ENCODE peak calls at places on chromosomes 11 and 22, in nine cellular contexts. E is NCI-H2171 treated with DMSO at 0.1 percent for 48 hours; G is Calu3; F is stimulated activated CD4-positive, alpha-beta T cell treated with anti-CD3 and anti-CD28 coated beads, TNF-alpha, amount 100 ng/mL, for 48 hours; T is naive thymus-derived CD8-positive, alpha-beta T cell; U is progenitor cell of endocrine pancreas; L is AG08396; N is fibroblast of the aortic adventitia; H is OCI-M1. O is an unnamed sample.

GRCh38 chr11:12048936-12049790 is 40.7 kb upstream of the DKK3 start:
- DNase-seq in F (no peak), L (no peak), H (no peak), U (no peak), G (no peak), E (no peak), N (no peak), T (no peak), O (no peak)

GRCh38 chr11:61056981-61057380 is 45.3 kb upstream of the CD5 start:
- DNase-seq in U (no peak), N (no peak), E (no peak), G (no peak), L (no peak), H (no peak), T (no peak), F (no peak), O (no peak)

GRCh38 chr11:14082338-14082737 is 119.8 kb downstream of the SPON1 start:
- DNase-seq in H (no peak), U (no peak), L (no peak), G (no peak), T (no peak), F (no peak), N (no peak), E (no peak), O (no peak)

GRCh38 chr11:62340269-62340901 is 3.1 kb downstream of the ASRGL1 start:
- DNase-seq in L (peak; percentile 54), F (peak; percentile 31), N (peak; percentile 55), T (peak; percentile 61), G (peak; percentile 43), H (peak; percentile 70), U (no peak), E (peak; percentile 29), O (peak; percentile 71)

GRCh38 chr11:114563077-114563476 is 3.4 kb upstream of the NXPE1 start:
- DNase-seq in G (no peak), L (no peak), N (peak; percentile 47), T (no peak), E (no peak), F (no peak), H (no peak), U (no peak), O (no peak)

GRCh38 chr11:84413547-84413946 is 1127.4 kb upstream of the CCDC90B start:
- DNase-seq in L (no peak), F (no peak), T (no peak), G (no peak), U (no peak), N (no peak), H (no peak), E (no peak), O (no peak)

GRCh38 chr22:45208993-45209838 is 31.5 kb downstream of the KIAA0930 start:
- DNase-seq in T (peak; percentile 53), G (peak; percentile 29), U (no peak), F (no peak), H (peak; percentile 29), E (peak; percentile 36), L (peak; percentile 73), N (peak; percentile 70), O (peak; percentile 50)

GRCh38 chr11:45647786-45648185 is 17.6 kb downstream of the CHST1 start:
- DNase-seq in E (no peak), G (no peak), T (no peak), U (no peak), H (no peak), L (no peak), F (no peak), N (no peak), O (no peak)

GRCh38 chr22:42934338-42934737 is 77.3 kb upstream of the ARFGAP3 start:
- DNase-seq in H (no peak), T (no peak), L (no peak), U (no peak), E (no peak), F (no peak), G (no peak), N (no peak), O (no peak)

GRCh38 chr11:16785520-16786128 is 47.2 kb downstream of the C11orf58 start:
- DNase-seq in N (peak; percentile 83), L (peak; percentile 84), H (peak; percentile 78), E (peak; percentile 31), F (peak; percentile 34), T (peak; percentile 44), G (peak; percentile 72), U (peak; percentile 56), O (peak; percentile 55)

GRCh38 chr11:96340555-96340885 is 2.5 kb downstream of the MAML2 start:
- DNase-seq in T (no peak), N (peak; percentile 69), F (no peak), G (no peak), H (no peak), L (peak; percentile 30), E (no peak), U (no peak), O (no peak)

GRCh38 chr11:112520293-112520692 is 259.6 kb upstream of the PLET1 start:
- DNase-seq in H (no peak), F (no peak), L (no peak), G (no peak), E (no peak), N (no peak), T (no peak), U (no peak), O (no peak)

GRCh38 chr11:3133456-3134217 is 31.5 kb downstream of the OSBPL5 start:
- DNase-seq in N (no peak), E (no peak), T (no peak), F (no peak), L (no peak), G (no peak), H (no peak), U (no peak), O (no peak)

GRCh38 chr11:125317416-125317815 is 152.9 kb downstream of the PKNOX2 start:
- DNase-seq in F (no peak), H (no peak), N (no peak), L (no peak), U (no peak), T (no peak), E (no peak), G (no peak), O (no peak)

GRCh38 chr11:10314199-10315072 is 9.6 kb downstream of the ADM start:
- DNase-seq in T (no peak), U (no peak), L (no peak), N (peak; percentile 54), E (no peak), F (no peak), G (no peak), H (peak; percentile 53), O (no peak)

GRCh38 chr11:76244311-76245061 is 38.2 kb upstream of the WNT11 start:
- DNase-seq in H (no peak), E (no peak), G (no peak), T (no peak), L (no peak), U (no peak), F (no peak), N (no peak), O (no peak)

GRCh38 chr22:38284042-38284402 is 11.2 kb upstream of the TMEM184B start:
- DNase-seq in F (no peak), T (no peak), G (no peak), E (no peak), H (no peak), L (peak; percentile 84), U (no peak), N (peak; percentile 96), O (no peak)

GRCh38 chr11:128158860-128159259 is 428.5 kb downstream of the ETS1 start:
- DNase-seq in F (no peak), E (no peak), T (no peak), H (no peak), U (no peak), L (no peak), N (no peak), G (no peak), O (no peak)

GRCh38 chr11:121300313-121300971 is 7.9 kb downstream of the SC5D start:
- DNase-seq in F (no peak), U (no peak), H (no peak), L (no peak), G (no peak), E (no peak), T (no peak), N (no peak), O (no peak)

GRCh38 chr22:40560551-40560950 is 76.0 kb downstream of the MRTFA start:
- DNase-seq in N (peak; percentile 42), L (no peak), H (peak; percentile 84), G (no peak), E (peak; percentile 54), U (no peak), F (no peak), T (no peak), O (no peak)

GRCh38 chr11:69479591-69480271 is 1.7 kb upstream of the LINC01488 start:
- DNase-seq in N (no peak), L (no peak), G (peak; percentile 50), T (no peak), F (no peak), H (no peak), U (no peak), E (no peak), O (no peak)

GRCh38 chr11:130389315-130389935 is 39.0 kb downstream of the ADAMTS8 start:
- DNase-seq in E (peak; percentile 17), U (no peak), T (peak; percentile 57), N (peak; percentile 21), L (no peak), F (no peak), G (no peak), H (no peak), O (no peak)

GRCh38 chr11:11244470-11245080 is 108.5 kb downstream of the CSNK2A3 start:
- DNase-seq in F (no peak), L (no peak), H (no peak), T (no peak), U (no peak), E (no peak), G (no peak), N (no peak), O (no peak)

GRCh38 chr11:45921561-45922424 is 663 bp upstream of the LARGE2 start:
- DNase-seq in F (no peak), L (peak; percentile 13), E (peak; percentile 64), U (peak; percentile 93), T (no peak), N (no peak), G (peak; percentile 84), H (no peak), O (no peak)

GRCh38 chr11:12813371-12814225 is 139.4 kb downstream of the TEAD1 start:
- DNase-seq in U (no peak), T (no peak), L (peak; percentile 56), H (peak; percentile 9), G (peak; percentile 42), F (no peak), N (peak; percentile 89), E (no peak), O (no peak)

GRCh38 chr11:2788751-2789140 is 89.0 kb upstream of the KCNQ1OT1 start:
- DNase-seq in N (no peak), E (no peak), U (peak; percentile 8), L (no peak), T (peak; percentile 11), G (no peak), H (no peak), F (no peak), O (no peak)

GRCh38 chr11:126992804-126993111 is 7.8 kb downstream of the KIRREL3 start:
- DNase-seq in G (no peak), H (no peak), T (no peak), F (no peak), N (peak; percentile 77), U (no peak), L (peak; percentile 64), E (no peak), O (no peak)

GRCh38 chr22:48748113-48748859 is 1079.4 kb downstream of the BRD1 start:
- DNase-seq in T (peak; percentile 16), L (no peak), U (peak; percentile 7), N (no peak), G (no peak), E (no peak), F (no peak), H (no peak), O (no peak)

GRCh38 chr11:9688716-9689511 is 25.0 kb downstream of the SWAP70 start:
- DNase-seq in T (no peak), H (peak; percentile 76), U (no peak), E (no peak), N (peak; percentile 98), F (no peak), L (peak; percentile 43), G (no peak), O (peak; percentile 42)

GRCh38 chr11:93902921-93903320 is 52.5 kb upstream of the VSTM5 start:
- DNase-seq in H (no peak), U (no peak), G (no peak), F (no peak), T (no peak), E (no peak), N (no peak), L (no peak), O (no peak)

GRCh38 chr11:104623518-104623917 is 274.7 kb downstream of the CASP12 start:
- DNase-seq in F (no peak), G (no peak), L (peak; percentile 24), H (no peak), T (no peak), E (no peak), N (peak; percentile 43), U (no peak), O (no peak)